ENCODE peak calls at places on chromosomes 13 and 19, in eight cellular contexts. One of them, this sample, is unnamed.

GRCh38 chr13:110276553-110276950 is 30.4 kb downstream of the COL4A1 start:
- DNase-seq in HL-60: no peak
- DNase-seq in tibial nerve: no peak
- DNase-seq in H54: no peak
- DNase-seq in psoas muscle: no peak
- DNase-seq in frontal cortex: no peak
- DNase-seq in stimulated activated CD8-positive, alpha-beta memory T cell treated with anti-CD3 and anti-CD28 coated beads, Interleukin-2, amount 100 ng/mL, for 48 hours: no peak
- DNase-seq in stimulated activated CD4-positive, alpha-beta T cell treated with anti-CD3 and anti-CD28 coated beads, TNF-alpha, amount 100 ng/mL, for 48 hours: no peak
- DNase-seq in this sample: no peak

GRCh38 chr13:23986619-23987018 is 89.3 kb upstream of the C1QTNF9B start:
- DNase-seq in HL-60: no peak
- DNase-seq in psoas muscle: no peak
- DNase-seq in H54: no peak
- DNase-seq in stimulated activated CD4-positive, alpha-beta T cell treated with anti-CD3 and anti-CD28 coated beads, TNF-alpha, amount 100 ng/mL, for 48 hours: no peak
- DNase-seq in tibial nerve: no peak
- DNase-seq in stimulated activated CD8-positive, alpha-beta memory T cell treated with anti-CD3 and anti-CD28 coated beads, Interleukin-2, amount 100 ng/mL, for 48 hours: no peak
- DNase-seq in frontal cortex: no peak
- DNase-seq in this sample: peak

GRCh38 chr13:40204246-40204645 is 462.2 kb downstream of the FOXO1 start:
- DNase-seq in stimulated activated CD4-positive, alpha-beta T cell treated with anti-CD3 and anti-CD28 coated beads, TNF-alpha, amount 100 ng/mL, for 48 hours: no peak
- DNase-seq in tibial nerve: no peak
- DNase-seq in frontal cortex: no peak
- DNase-seq in HL-60: no peak
- DNase-seq in stimulated activated CD8-positive, alpha-beta memory T cell treated with anti-CD3 and anti-CD28 coated beads, Interleukin-2, amount 100 ng/mL, for 48 hours: no peak
- DNase-seq in psoas muscle: no peak
- DNase-seq in H54: no peak
- DNase-seq in this sample: no peak

GRCh38 chr19:15986694-15987093 is 37.9 kb downstream of the OR10H4 start:
- DNase-seq in HL-60: no peak
- DNase-seq in H54: no peak
- DNase-seq in stimulated activated CD8-positive, alpha-beta memory T cell treated with anti-CD3 and anti-CD28 coated beads, Interleukin-2, amount 100 ng/mL, for 48 hours: no peak
- DNase-seq in frontal cortex: no peak
- DNase-seq in psoas muscle: no peak
- DNase-seq in stimulated activated CD4-positive, alpha-beta T cell treated with anti-CD3 and anti-CD28 coated beads, TNF-alpha, amount 100 ng/mL, for 48 hours: no peak
- DNase-seq in tibial nerve: no peak
- DNase-seq in this sample: no peak

GRCh38 chr13:98275711-98276171 is 98.7 kb upstream of the RNF113B start:
- DNase-seq in stimulated activated CD4-positive, alpha-beta T cell treated with anti-CD3 and anti-CD28 coated beads, TNF-alpha, amount 100 ng/mL, for 48 hours: no peak
- DNase-seq in HL-60: no peak
- DNase-seq in psoas muscle: no peak
- DNase-seq in tibial nerve: no peak
- DNase-seq in H54: no peak
- DNase-seq in frontal cortex: no peak
- DNase-seq in stimulated activated CD8-positive, alpha-beta memory T cell treated with anti-CD3 and anti-CD28 coated beads, Interleukin-2, amount 100 ng/mL, for 48 hours: no peak
- DNase-seq in this sample: no peak

GRCh38 chr13:77511552-77511951 is 24.0 kb upstream of the SCEL start:
- DNase-seq in H54: no peak
- DNase-seq in psoas muscle: no peak
- DNase-seq in stimulated activated CD4-positive, alpha-beta T cell treated with anti-CD3 and anti-CD28 coated beads, TNF-alpha, amount 100 ng/mL, for 48 hours: no peak
- DNase-seq in HL-60: no peak
- DNase-seq in tibial nerve: no peak
- DNase-seq in stimulated activated CD8-positive, alpha-beta memory T cell treated with anti-CD3 and anti-CD28 coated beads, Interleukin-2, amount 100 ng/mL, for 48 hours: no peak
- DNase-seq in frontal cortex: no peak
- DNase-seq in this sample: no peak

GRCh38 chr19:49591731-49592485 is 926 bp downstream of the PRR12 start:
- DNase-seq in psoas muscle: peak
- DNase-seq in H54: peak
- DNase-seq in stimulated activated CD4-positive, alpha-beta T cell treated with anti-CD3 and anti-CD28 coated beads, TNF-alpha, amount 100 ng/mL, for 48 hours: no peak
- DNase-seq in frontal cortex: no peak
- DNase-seq in tibial nerve: no peak
- DNase-seq in HL-60: peak
- DNase-seq in stimulated activated CD8-positive, alpha-beta memory T cell treated with anti-CD3 and anti-CD28 coated beads, Interleukin-2, amount 100 ng/mL, for 48 hours: peak
- DNase-seq in this sample: no peak

GRCh38 chr19:8254286-8255001 is 45.3 kb downstream of the CERS4 start:
- DNase-seq in psoas muscle: no peak
- DNase-seq in HL-60: no peak
- DNase-seq in H54: no peak
- DNase-seq in frontal cortex: no peak
- DNase-seq in stimulated activated CD8-positive, alpha-beta memory T cell treated with anti-CD3 and anti-CD28 coated beads, Interleukin-2, amount 100 ng/mL, for 48 hours: no peak
- DNase-seq in stimulated activated CD4-positive, alpha-beta T cell treated with anti-CD3 and anti-CD28 coated beads, TNF-alpha, amount 100 ng/mL, for 48 hours: no peak
- DNase-seq in tibial nerve: no peak
- DNase-seq in this sample: no peak

GRCh38 chr19:47769534-47769933 is 9.0 kb upstream of the SELENOW start:
- DNase-seq in stimulated activated CD4-positive, alpha-beta T cell treated with anti-CD3 and anti-CD28 coated beads, TNF-alpha, amount 100 ng/mL, for 48 hours: no peak
- DNase-seq in psoas muscle: no peak
- DNase-seq in tibial nerve: no peak
- DNase-seq in frontal cortex: no peak
- DNase-seq in HL-60: no peak
- DNase-seq in H54: no peak
- DNase-seq in stimulated activated CD8-positive, alpha-beta memory T cell treated with anti-CD3 and anti-CD28 coated beads, Interleukin-2, amount 100 ng/mL, for 48 hours: no peak
- DNase-seq in this sample: no peak

GRCh38 chr13:55553736-55554135 is 1587.0 kb upstream of the PRR20A start:
- DNase-seq in frontal cortex: no peak
- DNase-seq in HL-60: no peak
- DNase-seq in stimulated activated CD4-positive, alpha-beta T cell treated with anti-CD3 and anti-CD28 coated beads, TNF-alpha, amount 100 ng/mL, for 48 hours: no peak
- DNase-seq in H54: no peak
- DNase-seq in tibial nerve: no peak
- DNase-seq in stimulated activated CD8-positive, alpha-beta memory T cell treated with anti-CD3 and anti-CD28 coated beads, Interleukin-2, amount 100 ng/mL, for 48 hours: no peak
- DNase-seq in psoas muscle: no peak
- DNase-seq in this sample: no peak

GRCh38 chr13:61255035-61255796 is 160.4 kb downstream of the PCDH20 start:
- DNase-seq in stimulated activated CD4-positive, alpha-beta T cell treated with anti-CD3 and anti-CD28 coated beads, TNF-alpha, amount 100 ng/mL, for 48 hours: no peak
- DNase-seq in frontal cortex: no peak
- DNase-seq in HL-60: no peak
- DNase-seq in H54: no peak
- DNase-seq in psoas muscle: no peak
- DNase-seq in stimulated activated CD8-positive, alpha-beta memory T cell treated with anti-CD3 and anti-CD28 coated beads, Interleukin-2, amount 100 ng/mL, for 48 hours: no peak
- DNase-seq in tibial nerve: no peak
- DNase-seq in this sample: no peak

GRCh38 chr19:35009424-35010415 is 9.6 kb downstream of the GRAMD1A start:
- DNase-seq in tibial nerve: no peak
- DNase-seq in stimulated activated CD4-positive, alpha-beta T cell treated with anti-CD3 and anti-CD28 coated beads, TNF-alpha, amount 100 ng/mL, for 48 hours: no peak
- DNase-seq in H54: no peak
- DNase-seq in HL-60: no peak
- DNase-seq in psoas muscle: no peak
- DNase-seq in frontal cortex: no peak
- DNase-seq in stimulated activated CD8-positive, alpha-beta memory T cell treated with anti-CD3 and anti-CD28 coated beads, Interleukin-2, amount 100 ng/mL, for 48 hours: no peak
- DNase-seq in this sample: no peak

GRCh38 chr19:4196009-4196408 is 13.5 kb downstream of the ANKRD24 start:
- DNase-seq in psoas muscle: no peak
- DNase-seq in tibial nerve: no peak
- DNase-seq in stimulated activated CD8-positive, alpha-beta memory T cell treated with anti-CD3 and anti-CD28 coated beads, Interleukin-2, amount 100 ng/mL, for 48 hours: no peak
- DNase-seq in frontal cortex: no peak
- DNase-seq in HL-60: no peak
- DNase-seq in H54: no peak
- DNase-seq in stimulated activated CD4-positive, alpha-beta T cell treated with anti-CD3 and anti-CD28 coated beads, TNF-alpha, amount 100 ng/mL, for 48 hours: no peak
- DNase-seq in this sample: no peak

GRCh38 chr13:52845334-52845761 is 3.1 kb downstream of the PCDH8 start:
- DNase-seq in frontal cortex: no peak
- DNase-seq in stimulated activated CD4-positive, alpha-beta T cell treated with anti-CD3 and anti-CD28 coated beads, TNF-alpha, amount 100 ng/mL, for 48 hours: no peak
- DNase-seq in psoas muscle: no peak
- DNase-seq in HL-60: no peak
- DNase-seq in stimulated activated CD8-positive, alpha-beta memory T cell treated with anti-CD3 and anti-CD28 coated beads, Interleukin-2, amount 100 ng/mL, for 48 hours: no peak
- DNase-seq in tibial nerve: no peak
- DNase-seq in H54: no peak
- DNase-seq in this sample: no peak

GRCh38 chr19:35357867-35358573 is at the start of gene FFAR3:
- DNase-seq in stimulated activated CD4-positive, alpha-beta T cell treated with anti-CD3 and anti-CD28 coated beads, TNF-alpha, amount 100 ng/mL, for 48 hours: no peak
- DNase-seq in stimulated activated CD8-positive, alpha-beta memory T cell treated with anti-CD3 and anti-CD28 coated beads, Interleukin-2, amount 100 ng/mL, for 48 hours: no peak
- DNase-seq in HL-60: peak
- DNase-seq in tibial nerve: peak
- DNase-seq in H54: no peak
- DNase-seq in frontal cortex: no peak
- DNase-seq in psoas muscle: no peak
- DNase-seq in this sample: no peak

GRCh38 chr19:50205681-50206138 is 2.3 kb downstream of the MYH14 start:
- DNase-seq in stimulated activated CD4-positive, alpha-beta T cell treated with anti-CD3 and anti-CD28 coated beads, TNF-alpha, amount 100 ng/mL, for 48 hours: no peak
- DNase-seq in frontal cortex: no peak
- DNase-seq in HL-60: no peak
- DNase-seq in stimulated activated CD8-positive, alpha-beta memory T cell treated with anti-CD3 and anti-CD28 coated beads, Interleukin-2, amount 100 ng/mL, for 48 hours: no peak
- DNase-seq in H54: no peak
- DNase-seq in psoas muscle: no peak
- DNase-seq in tibial nerve: no peak
- DNase-seq in this sample: no peak

GRCh38 chr19:6047741-6048231 is 62.5 kb downstream of the RFX2 start:
- DNase-seq in psoas muscle: no peak
- DNase-seq in stimulated activated CD4-positive, alpha-beta T cell treated with anti-CD3 and anti-CD28 coated beads, TNF-alpha, amount 100 ng/mL, for 48 hours: no peak
- DNase-seq in stimulated activated CD8-positive, alpha-beta memory T cell treated with anti-CD3 and anti-CD28 coated beads, Interleukin-2, amount 100 ng/mL, for 48 hours: no peak
- DNase-seq in tibial nerve: no peak
- DNase-seq in H54: no peak
- DNase-seq in HL-60: no peak
- DNase-seq in frontal cortex: no peak
- DNase-seq in this sample: no peak

GRCh38 chr19:48135411-48135810 is 24.8 kb upstream of the PLA2G4C start:
- DNase-seq in frontal cortex: peak
- DNase-seq in tibial nerve: no peak
- DNase-seq in HL-60: no peak
- DNase-seq in stimulated activated CD8-positive, alpha-beta memory T cell treated with anti-CD3 and anti-CD28 coated beads, Interleukin-2, amount 100 ng/mL, for 48 hours: peak
- DNase-seq in stimulated activated CD4-positive, alpha-beta T cell treated with anti-CD3 and anti-CD28 coated beads, TNF-alpha, amount 100 ng/mL, for 48 hours: no peak
- DNase-seq in H54: no peak
- DNase-seq in psoas muscle: no peak
- DNase-seq in this sample: no peak

This sample was measured in non-pigmented ciliary epithelial cell.